ENCODE peak calls at places on chromosomes 5 and 9, in ten cellular contexts. One of them, this sample, is unnamed.

GRCh38 chr9:76528056-76528455 is 69.1 kb downstream of the GCNT1 start:
- DNase-seq in PC-3: no peak
- DNase-seq in germinal center: no peak
- DNase-seq in transverse colon: no peak
- DNase-seq in NCI-H1092 treated with DMSO at 0.1 percent for 48 hours: no peak
- DNase-seq in activated T-helper 1 cell treated with Interleukin-2 at 50 U/mL for 16 hours: no peak
- DNase-seq in neuronal stem cell: no peak
- DNase-seq in heart right ventricle: no peak
- DNase-seq in GM06990: no peak
- DNase-seq in stimulated activated CD8-positive, alpha-beta memory T cell treated with anti-CD3 and anti-CD28 coated beads, Interleukin-2, amount 100 ng/mL, for 1 hour: no peak
- DNase-seq in this sample: no peak

GRCh38 chr5:93247126-93247525 is 333.9 kb downstream of the NR2F1-AS1 start:
- DNase-seq in PC-3: no peak
- DNase-seq in germinal center: no peak
- DNase-seq in transverse colon: no peak
- DNase-seq in NCI-H1092 treated with DMSO at 0.1 percent for 48 hours: no peak
- DNase-seq in activated T-helper 1 cell treated with Interleukin-2 at 50 U/mL for 16 hours: no peak
- DNase-seq in neuronal stem cell: no peak
- DNase-seq in heart right ventricle: no peak
- DNase-seq in GM06990: no peak
- DNase-seq in stimulated activated CD8-positive, alpha-beta memory T cell treated with anti-CD3 and anti-CD28 coated beads, Interleukin-2, amount 100 ng/mL, for 1 hour: no peak
- DNase-seq in this sample: no peak

GRCh38 chr5:66326276-66326675 is 182.2 kb downstream of the SREK1 start:
- DNase-seq in PC-3: no peak
- DNase-seq in germinal center: no peak
- DNase-seq in transverse colon: no peak
- DNase-seq in NCI-H1092 treated with DMSO at 0.1 percent for 48 hours: no peak
- DNase-seq in activated T-helper 1 cell treated with Interleukin-2 at 50 U/mL for 16 hours: no peak
- DNase-seq in neuronal stem cell: no peak
- DNase-seq in heart right ventricle: no peak
- DNase-seq in GM06990: no peak
- DNase-seq in stimulated activated CD8-positive, alpha-beta memory T cell treated with anti-CD3 and anti-CD28 coated beads, Interleukin-2, amount 100 ng/mL, for 1 hour: no peak
- DNase-seq in this sample: no peak

GRCh38 chr9:8254527-8254926 is 454.9 kb upstream of the DMAC1 start:
- DNase-seq in PC-3: no peak
- DNase-seq in germinal center: no peak
- DNase-seq in transverse colon: no peak
- DNase-seq in NCI-H1092 treated with DMSO at 0.1 percent for 48 hours: no peak
- DNase-seq in activated T-helper 1 cell treated with Interleukin-2 at 50 U/mL for 16 hours: no peak
- DNase-seq in neuronal stem cell: no peak
- DNase-seq in heart right ventricle: no peak
- DNase-seq in GM06990: no peak
- DNase-seq in stimulated activated CD8-positive, alpha-beta memory T cell treated with anti-CD3 and anti-CD28 coated beads, Interleukin-2, amount 100 ng/mL, for 1 hour: no peak
- DNase-seq in this sample: no peak

GRCh38 chr5:61333351-61334223 is 1.5 kb downstream of the ZSWIM6 start:
- DNase-seq in PC-3: peak
- DNase-seq in germinal center: peak
- DNase-seq in transverse colon: peak
- DNase-seq in NCI-H1092 treated with DMSO at 0.1 percent for 48 hours: peak
- DNase-seq in activated T-helper 1 cell treated with Interleukin-2 at 50 U/mL for 16 hours: peak
- DNase-seq in neuronal stem cell: peak
- DNase-seq in heart right ventricle: peak
- DNase-seq in GM06990: peak
- DNase-seq in stimulated activated CD8-positive, alpha-beta memory T cell treated with anti-CD3 and anti-CD28 coated beads, Interleukin-2, amount 100 ng/mL, for 1 hour: no peak
- DNase-seq in this sample: no peak

GRCh38 chr9:72551306-72551705 is 29.9 kb downstream of the TMC1 start:
- DNase-seq in PC-3: no peak
- DNase-seq in germinal center: no peak
- DNase-seq in transverse colon: no peak
- DNase-seq in NCI-H1092 treated with DMSO at 0.1 percent for 48 hours: no peak
- DNase-seq in activated T-helper 1 cell treated with Interleukin-2 at 50 U/mL for 16 hours: no peak
- DNase-seq in neuronal stem cell: no peak
- DNase-seq in heart right ventricle: no peak
- DNase-seq in GM06990: no peak
- DNase-seq in stimulated activated CD8-positive, alpha-beta memory T cell treated with anti-CD3 and anti-CD28 coated beads, Interleukin-2, amount 100 ng/mL, for 1 hour: no peak
- DNase-seq in this sample: no peak

GRCh38 chr9:78189461-78189860 is 46.4 kb upstream of the CEP78 start:
- DNase-seq in PC-3: no peak
- DNase-seq in germinal center: no peak
- DNase-seq in transverse colon: no peak
- DNase-seq in NCI-H1092 treated with DMSO at 0.1 percent for 48 hours: no peak
- DNase-seq in activated T-helper 1 cell treated with Interleukin-2 at 50 U/mL for 16 hours: no peak
- DNase-seq in neuronal stem cell: no peak
- DNase-seq in heart right ventricle: no peak
- DNase-seq in GM06990: no peak
- DNase-seq in stimulated activated CD8-positive, alpha-beta memory T cell treated with anti-CD3 and anti-CD28 coated beads, Interleukin-2, amount 100 ng/mL, for 1 hour: no peak
- DNase-seq in this sample: no peak

GRCh38 chr5:54517174-54517511 is 416 bp upstream of the SNX18 start:
- DNase-seq in PC-3: no peak
- DNase-seq in germinal center: no peak
- DNase-seq in transverse colon: peak
- DNase-seq in NCI-H1092 treated with DMSO at 0.1 percent for 48 hours: no peak
- DNase-seq in activated T-helper 1 cell treated with Interleukin-2 at 50 U/mL for 16 hours: no peak
- DNase-seq in neuronal stem cell: no peak
- DNase-seq in heart right ventricle: no peak
- DNase-seq in GM06990: no peak
- DNase-seq in stimulated activated CD8-positive, alpha-beta memory T cell treated with anti-CD3 and anti-CD28 coated beads, Interleukin-2, amount 100 ng/mL, for 1 hour: no peak
- DNase-seq in this sample: no peak

GRCh38 chr5:76376141-76376900 is 26.8 kb upstream of the IQGAP2 start:
- DNase-seq in PC-3: peak
- DNase-seq in germinal center: no peak
- DNase-seq in transverse colon: no peak
- DNase-seq in NCI-H1092 treated with DMSO at 0.1 percent for 48 hours: no peak
- DNase-seq in activated T-helper 1 cell treated with Interleukin-2 at 50 U/mL for 16 hours: no peak
- DNase-seq in neuronal stem cell: no peak
- DNase-seq in heart right ventricle: no peak
- DNase-seq in GM06990: no peak
- DNase-seq in stimulated activated CD8-positive, alpha-beta memory T cell treated with anti-CD3 and anti-CD28 coated beads, Interleukin-2, amount 100 ng/mL, for 1 hour: no peak
- DNase-seq in this sample: peak

GRCh38 chr5:113807384-113808053 is 294.0 kb downstream of the YTHDC2 start:
- DNase-seq in PC-3: no peak
- DNase-seq in germinal center: no peak
- DNase-seq in transverse colon: no peak
- DNase-seq in NCI-H1092 treated with DMSO at 0.1 percent for 48 hours: peak
- DNase-seq in activated T-helper 1 cell treated with Interleukin-2 at 50 U/mL for 16 hours: no peak
- DNase-seq in neuronal stem cell: no peak
- DNase-seq in heart right ventricle: no peak
- DNase-seq in GM06990: no peak
- DNase-seq in stimulated activated CD8-positive, alpha-beta memory T cell treated with anti-CD3 and anti-CD28 coated beads, Interleukin-2, amount 100 ng/mL, for 1 hour: no peak
- DNase-seq in this sample: peak

GRCh38 chr5:82540301-82540700 is 262.1 kb upstream of the RPS23 start:
- DNase-seq in PC-3: peak
- DNase-seq in germinal center: no peak
- DNase-seq in transverse colon: no peak
- DNase-seq in NCI-H1092 treated with DMSO at 0.1 percent for 48 hours: no peak
- DNase-seq in activated T-helper 1 cell treated with Interleukin-2 at 50 U/mL for 16 hours: no peak
- DNase-seq in neuronal stem cell: no peak
- DNase-seq in heart right ventricle: no peak
- DNase-seq in GM06990: no peak
- DNase-seq in stimulated activated CD8-positive, alpha-beta memory T cell treated with anti-CD3 and anti-CD28 coated beads, Interleukin-2, amount 100 ng/mL, for 1 hour: no peak
- DNase-seq in this sample: no peak

GRCh38 chr5:54556136-54556535 is 38.6 kb downstream of the SNX18 start:
- DNase-seq in PC-3: no peak
- DNase-seq in germinal center: no peak
- DNase-seq in transverse colon: no peak
- DNase-seq in NCI-H1092 treated with DMSO at 0.1 percent for 48 hours: no peak
- DNase-seq in activated T-helper 1 cell treated with Interleukin-2 at 50 U/mL for 16 hours: no peak
- DNase-seq in neuronal stem cell: no peak
- DNase-seq in heart right ventricle: no peak
- DNase-seq in GM06990: no peak
- DNase-seq in stimulated activated CD8-positive, alpha-beta memory T cell treated with anti-CD3 and anti-CD28 coated beads, Interleukin-2, amount 100 ng/mL, for 1 hour: no peak
- DNase-seq in this sample: peak

GRCh38 chr5:149310488-149310887 is 34.8 kb upstream of the GRPEL2 start:
- DNase-seq in PC-3: no peak
- DNase-seq in germinal center: no peak
- DNase-seq in transverse colon: no peak
- DNase-seq in NCI-H1092 treated with DMSO at 0.1 percent for 48 hours: no peak
- DNase-seq in activated T-helper 1 cell treated with Interleukin-2 at 50 U/mL for 16 hours: no peak
- DNase-seq in neuronal stem cell: no peak
- DNase-seq in heart right ventricle: no peak
- DNase-seq in GM06990: no peak
- DNase-seq in stimulated activated CD8-positive, alpha-beta memory T cell treated with anti-CD3 and anti-CD28 coated beads, Interleukin-2, amount 100 ng/mL, for 1 hour: no peak
- DNase-seq in this sample: no peak

GRCh38 chr9:79976501-79977444 is 405.0 kb downstream of the TLE4 start:
- DNase-seq in PC-3: no peak
- DNase-seq in germinal center: no peak
- DNase-seq in transverse colon: no peak
- DNase-seq in NCI-H1092 treated with DMSO at 0.1 percent for 48 hours: peak
- DNase-seq in activated T-helper 1 cell treated with Interleukin-2 at 50 U/mL for 16 hours: no peak
- DNase-seq in neuronal stem cell: peak
- DNase-seq in heart right ventricle: no peak
- DNase-seq in GM06990: no peak
- DNase-seq in stimulated activated CD8-positive, alpha-beta memory T cell treated with anti-CD3 and anti-CD28 coated beads, Interleukin-2, amount 100 ng/mL, for 1 hour: no peak
- DNase-seq in this sample: no peak

GRCh38 chr5:119250946-119251901 is 104.6 kb upstream of the TNFAIP8 start:
- DNase-seq in PC-3: no peak
- DNase-seq in germinal center: no peak
- DNase-seq in transverse colon: no peak
- DNase-seq in NCI-H1092 treated with DMSO at 0.1 percent for 48 hours: no peak
- DNase-seq in activated T-helper 1 cell treated with Interleukin-2 at 50 U/mL for 16 hours: no peak
- DNase-seq in neuronal stem cell: no peak
- DNase-seq in heart right ventricle: no peak
- DNase-seq in GM06990: no peak
- DNase-seq in stimulated activated CD8-positive, alpha-beta memory T cell treated with anti-CD3 and anti-CD28 coated beads, Interleukin-2, amount 100 ng/mL, for 1 hour: no peak
- DNase-seq in this sample: peak

GRCh38 chr9:1845421-1845820 is 169.7 kb upstream of the SMARCA2 start:
- DNase-seq in PC-3: no peak
- DNase-seq in germinal center: no peak
- DNase-seq in transverse colon: no peak
- DNase-seq in NCI-H1092 treated with DMSO at 0.1 percent for 48 hours: no peak
- DNase-seq in activated T-helper 1 cell treated with Interleukin-2 at 50 U/mL for 16 hours: no peak
- DNase-seq in neuronal stem cell: no peak
- DNase-seq in heart right ventricle: no peak
- DNase-seq in GM06990: no peak
- DNase-seq in stimulated activated CD8-positive, alpha-beta memory T cell treated with anti-CD3 and anti-CD28 coated beads, Interleukin-2, amount 100 ng/mL, for 1 hour: no peak
- DNase-seq in this sample: no peak

GRCh38 chr5:172097356-172097755 is 90.7 kb downstream of the STK10 start:
- DNase-seq in PC-3: no peak
- DNase-seq in germinal center: no peak
- DNase-seq in transverse colon: no peak
- DNase-seq in NCI-H1092 treated with DMSO at 0.1 percent for 48 hours: no peak
- DNase-seq in activated T-helper 1 cell treated with Interleukin-2 at 50 U/mL for 16 hours: no peak
- DNase-seq in neuronal stem cell: no peak
- DNase-seq in heart right ventricle: no peak
- DNase-seq in GM06990: no peak
- DNase-seq in stimulated activated CD8-positive, alpha-beta memory T cell treated with anti-CD3 and anti-CD28 coated beads, Interleukin-2, amount 100 ng/mL, for 1 hour: no peak
- DNase-seq in this sample: peak

GRCh38 chr5:169263591-169263990 is 37.3 kb downstream of the SLIT3 start:
- DNase-seq in PC-3: no peak
- DNase-seq in germinal center: no peak
- DNase-seq in transverse colon: no peak
- DNase-seq in NCI-H1092 treated with DMSO at 0.1 percent for 48 hours: no peak
- DNase-seq in activated T-helper 1 cell treated with Interleukin-2 at 50 U/mL for 16 hours: no peak
- DNase-seq in neuronal stem cell: no peak
- DNase-seq in heart right ventricle: no peak
- DNase-seq in GM06990: no peak
- DNase-seq in stimulated activated CD8-positive, alpha-beta memory T cell treated with anti-CD3 and anti-CD28 coated beads, Interleukin-2, amount 100 ng/mL, for 1 hour: no peak
- DNase-seq in this sample: no peak

GRCh38 chr5:174601937-174602336 is 122.4 kb upstream of the MSX2 start:
- DNase-seq in PC-3: peak
- DNase-seq in germinal center: no peak
- DNase-seq in transverse colon: no peak
- DNase-seq in NCI-H1092 treated with DMSO at 0.1 percent for 48 hours: no peak
- DNase-seq in activated T-helper 1 cell treated with Interleukin-2 at 50 U/mL for 16 hours: no peak
- DNase-seq in neuronal stem cell: no peak
- DNase-seq in heart right ventricle: no peak
- DNase-seq in GM06990: no peak
- DNase-seq in stimulated activated CD8-positive, alpha-beta memory T cell treated with anti-CD3 and anti-CD28 coated beads, Interleukin-2, amount 100 ng/mL, for 1 hour: no peak
- DNase-seq in this sample: peak

GRCh38 chr9:83059417-83059816 is 3.5 kb downstream of the RASEF start:
- DNase-seq in PC-3: peak
- DNase-seq in germinal center: no peak
- DNase-seq in transverse colon: peak
- DNase-seq in NCI-H1092 treated with DMSO at 0.1 percent for 48 hours: peak
- DNase-seq in activated T-helper 1 cell treated with Interleukin-2 at 50 U/mL for 16 hours: no peak
- DNase-seq in neuronal stem cell: no peak
- DNase-seq in heart right ventricle: no peak
- DNase-seq in GM06990: no peak
- DNase-seq in stimulated activated CD8-positive, alpha-beta memory T cell treated with anti-CD3 and anti-CD28 coated beads, Interleukin-2, amount 100 ng/mL, for 1 hour: no peak
- DNase-seq in this sample: no peak

GRCh38 chr5:39080597-39081204 is 6.5 kb upstream of the RICTOR start:
- DNase-seq in PC-3: peak
- DNase-seq in germinal center: peak
- DNase-seq in transverse colon: peak
- DNase-seq in NCI-H1092 treated with DMSO at 0.1 percent for 48 hours: peak
- DNase-seq in activated T-helper 1 cell treated with Interleukin-2 at 50 U/mL for 16 hours: no peak
- DNase-seq in neuronal stem cell: peak
- DNase-seq in heart right ventricle: peak
- DNase-seq in GM06990: no peak
- DNase-seq in stimulated activated CD8-positive, alpha-beta memory T cell treated with anti-CD3 and anti-CD28 coated beads, Interleukin-2, amount 100 ng/mL, for 1 hour: no peak
- DNase-seq in this sample: peak

GRCh38 chr5:32778403-32778802 is 67.3 kb downstream of the NPR3 start:
- DNase-seq in PC-3: no peak
- DNase-seq in germinal center: no peak
- DNase-seq in transverse colon: no peak
- DNase-seq in NCI-H1092 treated with DMSO at 0.1 percent for 48 hours: no peak
- DNase-seq in activated T-helper 1 cell treated with Interleukin-2 at 50 U/mL for 16 hours: no peak
- DNase-seq in neuronal stem cell: no peak
- DNase-seq in heart right ventricle: no peak
- DNase-seq in GM06990: no peak
- DNase-seq in stimulated activated CD8-positive, alpha-beta memory T cell treated with anti-CD3 and anti-CD28 coated beads, Interleukin-2, amount 100 ng/mL, for 1 hour: no peak
- DNase-seq in this sample: no peak

GRCh38 chr5:7397005-7397546 is 1.1 kb downstream of the ADCY2 start:
- DNase-seq in PC-3: no peak
- DNase-seq in germinal center: no peak
- DNase-seq in transverse colon: no peak
- DNase-seq in NCI-H1092 treated with DMSO at 0.1 percent for 48 hours: peak
- DNase-seq in activated T-helper 1 cell treated with Interleukin-2 at 50 U/mL for 16 hours: no peak
- DNase-seq in neuronal stem cell: no peak
- DNase-seq in heart right ventricle: no peak
- DNase-seq in GM06990: no peak
- DNase-seq in stimulated activated CD8-positive, alpha-beta memory T cell treated with anti-CD3 and anti-CD28 coated beads, Interleukin-2, amount 100 ng/mL, for 1 hour: no peak
- DNase-seq in this sample: no peak

GRCh38 chr9:38032266-38032830 is 36.7 kb downstream of the SHB start:
- DNase-seq in PC-3: peak
- DNase-seq in germinal center: no peak
- DNase-seq in transverse colon: peak
- DNase-seq in NCI-H1092 treated with DMSO at 0.1 percent for 48 hours: no peak
- DNase-seq in activated T-helper 1 cell treated with Interleukin-2 at 50 U/mL for 16 hours: no peak
- DNase-seq in neuronal stem cell: no peak
- DNase-seq in heart right ventricle: no peak
- DNase-seq in GM06990: no peak
- DNase-seq in stimulated activated CD8-positive, alpha-beta memory T cell treated with anti-CD3 and anti-CD28 coated beads, Interleukin-2, amount 100 ng/mL, for 1 hour: no peak
- DNase-seq in this sample: no peak

GRCh38 chr5:139856694-139857093 is 61.1 kb downstream of the PSD2 start:
- DNase-seq in PC-3: no peak
- DNase-seq in germinal center: no peak
- DNase-seq in transverse colon: no peak
- DNase-seq in NCI-H1092 treated with DMSO at 0.1 percent for 48 hours: peak
- DNase-seq in activated T-helper 1 cell treated with Interleukin-2 at 50 U/mL for 16 hours: no peak
- DNase-seq in neuronal stem cell: no peak
- DNase-seq in heart right ventricle: no peak
- DNase-seq in GM06990: no peak
- DNase-seq in stimulated activated CD8-positive, alpha-beta memory T cell treated with anti-CD3 and anti-CD28 coated beads, Interleukin-2, amount 100 ng/mL, for 1 hour: no peak
- DNase-seq in this sample: no peak

GRCh38 chr9:13863112-13863511 is 450.8 kb downstream of the NFIB start:
- DNase-seq in PC-3: no peak
- DNase-seq in germinal center: no peak
- DNase-seq in transverse colon: peak
- DNase-seq in NCI-H1092 treated with DMSO at 0.1 percent for 48 hours: no peak
- DNase-seq in activated T-helper 1 cell treated with Interleukin-2 at 50 U/mL for 16 hours: no peak
- DNase-seq in neuronal stem cell: no peak
- DNase-seq in heart right ventricle: peak
- DNase-seq in GM06990: no peak
- DNase-seq in stimulated activated CD8-positive, alpha-beta memory T cell treated with anti-CD3 and anti-CD28 coated beads, Interleukin-2, amount 100 ng/mL, for 1 hour: no peak
- DNase-seq in this sample: peak

GRCh38 chr5:130795037-130795436 is 370.0 kb downstream of the HINT1 start:
- DNase-seq in PC-3: peak
- DNase-seq in germinal center: no peak
- DNase-seq in transverse colon: no peak
- DNase-seq in NCI-H1092 treated with DMSO at 0.1 percent for 48 hours: no peak
- DNase-seq in activated T-helper 1 cell treated with Interleukin-2 at 50 U/mL for 16 hours: no peak
- DNase-seq in neuronal stem cell: no peak
- DNase-seq in heart right ventricle: no peak
- DNase-seq in GM06990: no peak
- DNase-seq in stimulated activated CD8-positive, alpha-beta memory T cell treated with anti-CD3 and anti-CD28 coated beads, Interleukin-2, amount 100 ng/mL, for 1 hour: no peak
- DNase-seq in this sample: no peak

GRCh38 chr5:177378884-177379883 is 5.0 kb upstream of the SLC34A1 start:
- DNase-seq in PC-3: peak
- DNase-seq in germinal center: no peak
- DNase-seq in transverse colon: no peak
- DNase-seq in NCI-H1092 treated with DMSO at 0.1 percent for 48 hours: no peak
- DNase-seq in activated T-helper 1 cell treated with Interleukin-2 at 50 U/mL for 16 hours: no peak
- DNase-seq in neuronal stem cell: no peak
- DNase-seq in heart right ventricle: no peak
- DNase-seq in GM06990: no peak
- DNase-seq in stimulated activated CD8-positive, alpha-beta memory T cell treated with anti-CD3 and anti-CD28 coated beads, Interleukin-2, amount 100 ng/mL, for 1 hour: no peak
- DNase-seq in this sample: peak

This sample was measured in IMR-90.